ENCODE peak calls at places on chromosomes 12 and 14, in six cellular contexts. One of them, this sample, is unnamed.

GRCh38 chr12:15152456-15152855 is 68.8 kb downstream of the RERG start:
- DNase-seq in HepG2: no peak
- DNase-seq in IMR-90: no peak
- DNase-seq in K562: no peak
- DNase-seq in A549: peak
- DNase-seq in GM12878: no peak
- DNase-seq in this sample: no peak

GRCh38 chr12:124484526-124484953 is 82.9 kb downstream of the NCOR2 start:
- DNase-seq in IMR-90: no peak
- DNase-seq in GM12878: no peak
- DNase-seq in A549: no peak
- DNase-seq in K562: no peak
- DNase-seq in HepG2: no peak
- DNase-seq in this sample: no peak

GRCh38 chr12:47808049-47808448 is 11.7 kb downstream of the HDAC7 start:
- DNase-seq in GM12878: peak
- DNase-seq in K562: peak
- DNase-seq in A549: no peak
- DNase-seq in HepG2: no peak
- DNase-seq in IMR-90: peak
- DNase-seq in this sample: no peak

GRCh38 chr12:4118017-4118510 is 155.5 kb upstream of the CCND2 start:
- DNase-seq in K562: no peak
- DNase-seq in HepG2: no peak
- DNase-seq in A549: no peak
- DNase-seq in GM12878: peak
- DNase-seq in IMR-90: peak
- DNase-seq in this sample: no peak

GRCh38 chr12:26791328-26791791 is 41.6 kb downstream of the ITPR2 start:
- DNase-seq in HepG2: no peak
- DNase-seq in IMR-90: peak
- DNase-seq in A549: no peak
- DNase-seq in GM12878: peak
- DNase-seq in K562: no peak
- DNase-seq in this sample: no peak

GRCh38 chr12:58750484-58750883 is 169.8 kb downstream of the LRIG3 start:
- DNase-seq in IMR-90: peak
- DNase-seq in K562: no peak
- DNase-seq in A549: peak
- DNase-seq in HepG2: no peak
- DNase-seq in GM12878: no peak
- DNase-seq in this sample: no peak

GRCh38 chr12:19288603-19289244 is 150.6 kb upstream of the AEBP2 start:
- DNase-seq in K562: peak
- DNase-seq in HepG2: peak
- DNase-seq in GM12878: no peak
- DNase-seq in IMR-90: peak
- DNase-seq in A549: peak
- DNase-seq in this sample: peak

GRCh38 chr12:51913071-51914033 is 6.0 kb downstream of the ACVRL1 start:
- DNase-seq in IMR-90: no peak
- DNase-seq in K562: no peak
- DNase-seq in A549: no peak
- DNase-seq in HepG2: no peak
- DNase-seq in GM12878: no peak
- DNase-seq in this sample: no peak

GRCh38 chr12:53204351-53204750 is 2.7 kb downstream of the ITGB7 start:
- DNase-seq in HepG2: no peak
- DNase-seq in A549: no peak
- DNase-seq in IMR-90: no peak
- DNase-seq in K562: no peak
- DNase-seq in GM12878: no peak
- DNase-seq in this sample: no peak

GRCh38 chr12:16350682-16351081 is 3.2 kb downstream of the MGST1 start:
- DNase-seq in IMR-90: peak
- DNase-seq in GM12878: no peak
- DNase-seq in A549: peak
- DNase-seq in K562: no peak
- DNase-seq in HepG2: peak
- DNase-seq in this sample: no peak

GRCh38 chr14:89165189-89165809 is 251.7 kb downstream of the FOXN3 start:
- DNase-seq in HepG2: no peak
- DNase-seq in GM12878: peak
- DNase-seq in A549: no peak
- DNase-seq in IMR-90: no peak
- DNase-seq in K562: peak
- DNase-seq in this sample: no peak

GRCh38 chr14:63544641-63545234 is 1.6 kb upstream of the PPP2R5E start:
- DNase-seq in A549: peak
- DNase-seq in HepG2: no peak
- DNase-seq in K562: peak
- DNase-seq in IMR-90: peak
- DNase-seq in GM12878: no peak
- DNase-seq in this sample: no peak

GRCh38 chr14:70905316-70905715 is 1.9 kb upstream of the PCNX1 start:
- DNase-seq in GM12878: no peak
- DNase-seq in IMR-90: peak
- DNase-seq in K562: no peak
- DNase-seq in A549: no peak
- DNase-seq in HepG2: no peak
- DNase-seq in this sample: no peak

GRCh38 chr14:106737025-106737424 is 1210.6 kb downstream of the TMEM121 start:
- DNase-seq in HepG2: no peak
- DNase-seq in A549: no peak
- DNase-seq in GM12878: no peak
- DNase-seq in IMR-90: no peak
- DNase-seq in K562: no peak
- DNase-seq in this sample: no peak

GRCh38 chr14:92932448-92933395 is 9.8 kb downstream of the CHGA start:
- DNase-seq in K562: no peak
- DNase-seq in A549: no peak
- DNase-seq in HepG2: no peak
- DNase-seq in GM12878: no peak
- DNase-seq in IMR-90: no peak
- DNase-seq in this sample: no peak

GRCh38 chr12:123973552-123974341 is 732 bp downstream of the ZNF664 start:
- DNase-seq in HepG2: peak
- DNase-seq in IMR-90: peak
- DNase-seq in GM12878: no peak
- DNase-seq in A549: peak
- DNase-seq in K562: no peak
- DNase-seq in this sample: peak

GRCh38 chr14:36454599-36455240 is 65.3 kb downstream of the NKX2-1 start:
- DNase-seq in HepG2: peak
- DNase-seq in IMR-90: no peak
- DNase-seq in A549: peak
- DNase-seq in K562: no peak
- DNase-seq in GM12878: no peak
- DNase-seq in this sample: no peak

GRCh38 chr12:72313757-72314270 is 41.6 kb downstream of the TRHDE start:
- DNase-seq in K562: no peak
- DNase-seq in GM12878: no peak
- DNase-seq in A549: no peak
- DNase-seq in IMR-90: peak
- DNase-seq in HepG2: no peak
- DNase-seq in this sample: no peak

GRCh38 chr12:114636723-114637480 is 47.1 kb downstream of the TBX3 start:
- DNase-seq in IMR-90: peak
- DNase-seq in GM12878: no peak
- DNase-seq in HepG2: no peak
- DNase-seq in K562: peak
- DNase-seq in A549: peak
- DNase-seq in this sample: peak

GRCh38 chr14:22567437-22567836 is 21.6 kb downstream of the DAD1 start:
- DNase-seq in K562: no peak
- DNase-seq in A549: no peak
- DNase-seq in HepG2: no peak
- DNase-seq in GM12878: no peak
- DNase-seq in IMR-90: no peak
- DNase-seq in this sample: no peak

GRCh38 chr12:131607658-131608447 is 103.0 kb upstream of the SFSWAP start:
- DNase-seq in A549: no peak
- DNase-seq in IMR-90: no peak
- DNase-seq in GM12878: peak
- DNase-seq in K562: no peak
- DNase-seq in HepG2: no peak
- DNase-seq in this sample: no peak

GRCh38 chr12:26109343-26109841 is 15.4 kb downstream of the BHLHE41 start:
- DNase-seq in A549: no peak
- DNase-seq in HepG2: no peak
- DNase-seq in K562: no peak
- DNase-seq in GM12878: no peak
- DNase-seq in IMR-90: peak
- DNase-seq in this sample: no peak

GRCh38 chr14:35878272-35879140 is 52.4 kb downstream of the BRMS1L start:
- DNase-seq in K562: no peak
- DNase-seq in IMR-90: peak
- DNase-seq in GM12878: no peak
- DNase-seq in HepG2: no peak
- DNase-seq in A549: peak
- DNase-seq in this sample: no peak

GRCh38 chr12:42213954-42214426 is 24.1 kb downstream of the YAF2 start:
- DNase-seq in K562: no peak
- DNase-seq in HepG2: no peak
- DNase-seq in IMR-90: peak
- DNase-seq in GM12878: no peak
- DNase-seq in A549: no peak
- DNase-seq in this sample: no peak

GRCh38 chr12:49664167-49664566 is 40.8 kb downstream of the PRPF40B start:
- DNase-seq in HepG2: no peak
- DNase-seq in GM12878: no peak
- DNase-seq in IMR-90: no peak
- DNase-seq in A549: no peak
- DNase-seq in K562: no peak
- DNase-seq in this sample: no peak

GRCh38 chr14:92690171-92691011 is 58.0 kb downstream of the LGMN start:
- DNase-seq in HepG2: peak
- DNase-seq in IMR-90: peak
- DNase-seq in K562: peak
- DNase-seq in A549: peak
- DNase-seq in GM12878: no peak
- DNase-seq in this sample: peak

GRCh38 chr12:102316723-102317122 is 119.1 kb upstream of the PMCH start:
- DNase-seq in IMR-90: no peak
- DNase-seq in K562: no peak
- DNase-seq in A549: no peak
- DNase-seq in GM12878: no peak
- DNase-seq in HepG2: no peak
- DNase-seq in this sample: no peak

GRCh38 chr14:32494566-32495434 is 165.7 kb downstream of the AKAP6 start:
- DNase-seq in HepG2: no peak
- DNase-seq in IMR-90: peak
- DNase-seq in K562: no peak
- DNase-seq in A549: no peak
- DNase-seq in GM12878: no peak
- DNase-seq in this sample: no peak
- TF ChIP-seq BHLHE40 in HepG2: no peak
- TF ChIP-seq BHLHE40 in IMR-90: peak
- TF ChIP-seq BHLHE40 in K562: no peak
- TF ChIP-seq BHLHE40 in A549: no peak
- TF ChIP-seq BHLHE40 in GM12878: no peak
- TF ChIP-seq BHLHE40 in this sample: no peak

GRCh38 chr14:30339311-30339901 is 219.6 kb upstream of the G2E3 start:
- DNase-seq in K562: no peak
- DNase-seq in IMR-90: no peak
- DNase-seq in HepG2: no peak
- DNase-seq in A549: no peak
- DNase-seq in GM12878: no peak
- DNase-seq in this sample: no peak
- TF ChIP-seq BHLHE40 in K562: no peak
- TF ChIP-seq BHLHE40 in IMR-90: no peak
- TF ChIP-seq BHLHE40 in HepG2: no peak
- TF ChIP-seq BHLHE40 in A549: no peak
- TF ChIP-seq BHLHE40 in GM12878: no peak
- TF ChIP-seq BHLHE40 in this sample: no peak

GRCh38 chr12:7870335-7870734 is 2.4 kb downstream of the SLC2A14 start:
- DNase-seq in IMR-90: no peak
- DNase-seq in HepG2: no peak
- DNase-seq in GM12878: no peak
- DNase-seq in A549: no peak
- DNase-seq in K562: no peak
- DNase-seq in this sample: no peak

GRCh38 chr12:7869137-7869536 is 3.6 kb downstream of the SLC2A14 start:
- DNase-seq in A549: no peak
- DNase-seq in IMR-90: peak
- DNase-seq in K562: no peak
- DNase-seq in GM12878: no peak
- DNase-seq in HepG2: no peak
- DNase-seq in this sample: no peak

GRCh38 chr12:7868391-7868790 is 4.3 kb downstream of the SLC2A14 start:
- DNase-seq in IMR-90: peak
- DNase-seq in HepG2: no peak
- DNase-seq in GM12878: no peak
- DNase-seq in K562: no peak
- DNase-seq in A549: no peak
- DNase-seq in this sample: no peak

GRCh38 chr12:7877421-7877820 is 4.7 kb upstream of the SLC2A14 start:
- DNase-seq in HepG2: no peak
- DNase-seq in K562: no peak
- DNase-seq in IMR-90: no peak
- DNase-seq in GM12878: no peak
- DNase-seq in A549: no peak
- DNase-seq in this sample: no peak

GRCh38 chr12:7872565-7873304 is at the start of gene SLC2A14:
- DNase-seq in GM12878: no peak
- DNase-seq in HepG2: no peak
- DNase-seq in IMR-90: no peak
- DNase-seq in K562: peak
- DNase-seq in A549: no peak
- DNase-seq in this sample: no peak
- TF ChIP-seq BHLHE40 in GM12878: no peak
- TF ChIP-seq BHLHE40 in HepG2: no peak
- TF ChIP-seq BHLHE40 in IMR-90: no peak
- TF ChIP-seq BHLHE40 in K562: no peak
- TF ChIP-seq BHLHE40 in A549: no peak
- TF ChIP-seq BHLHE40 in this sample: no peak

GRCh38 chr12:130016986-130017385 is 113.2 kb upstream of the TMEM132D start:
- DNase-seq in A549: no peak
- DNase-seq in K562: no peak
- DNase-seq in IMR-90: no peak
- DNase-seq in GM12878: no peak
- DNase-seq in HepG2: no peak
- DNase-seq in this sample: no peak

GRCh38 chr12:130016194-130016593 is 112.4 kb upstream of the TMEM132D start:
- DNase-seq in A549: no peak
- DNase-seq in HepG2: no peak
- DNase-seq in GM12878: no peak
- DNase-seq in IMR-90: no peak
- DNase-seq in K562: no peak
- DNase-seq in this sample: no peak

GRCh38 chr12:130013771-130014484 is 110.1 kb upstream of the TMEM132D start:
- DNase-seq in K562: peak
- DNase-seq in HepG2: peak
- DNase-seq in A549: peak
- DNase-seq in IMR-90: no peak
- DNase-seq in GM12878: no peak
- DNase-seq in this sample: peak

GRCh38 chr12:130011611-130012385 is 108.0 kb upstream of the TMEM132D start:
- DNase-seq in K562: no peak
- DNase-seq in A549: no peak
- DNase-seq in IMR-90: no peak
- DNase-seq in HepG2: no peak
- DNase-seq in GM12878: no peak
- DNase-seq in this sample: no peak

GRCh38 chr12:130014485-130014807 is 110.6 kb upstream of the TMEM132D start:
- DNase-seq in GM12878: no peak
- DNase-seq in IMR-90: no peak
- DNase-seq in K562: no peak
- DNase-seq in A549: peak
- DNase-seq in HepG2: no peak
- DNase-seq in this sample: no peak
- TF ChIP-seq BHLHE40 in GM12878: no peak
- TF ChIP-seq BHLHE40 in IMR-90: no peak
- TF ChIP-seq BHLHE40 in K562: no peak
- TF ChIP-seq BHLHE40 in A549: no peak
- TF ChIP-seq BHLHE40 in HepG2: no peak
- TF ChIP-seq BHLHE40 in this sample: no peak